ENCODE peak calls at places on chromosomes 3 and 15, in nine cellular contexts. S, T, R, L, B, C, K, U and W are unnamed samples.

GRCh38 chr3:59563966-59564365 is 514.1 kb upstream of the CFAP20DC start:
- DNase-seq in C (no peak), K (no peak), R (no peak), U (no peak), T (no peak), S (no peak), L (no peak), B (no peak), W (no peak)

GRCh38 chr3:17194116-17194515 is 309.4 kb downstream of the PLCL2 start:
- DNase-seq in S (no peak), B (no peak), K (no peak), R (no peak), L (no peak), U (no peak), C (no peak), T (no peak), W (no peak)

GRCh38 chr15:71105444-71105843 is 9.8 kb upstream of the THSD4 start:
- DNase-seq in B (no peak), L (no peak), K (no peak), U (no peak), C (no peak), R (no peak), T (no peak), S (no peak), W (no peak)

GRCh38 chr3:169895037-169895436 is 16.3 kb upstream of the SAMD7 start:
- DNase-seq in U (no peak), S (no peak), L (no peak), C (no peak), B (no peak), T (no peak), K (no peak), R (no peak), W (no peak)

GRCh38 chr3:37287776-37288175 is 113.4 kb upstream of the LRRFIP2 start:
- DNase-seq in T (no peak), B (peak; percentile 42), R (no peak), S (no peak), L (no peak), U (no peak), K (peak; percentile 20), C (no peak), W (no peak)

GRCh38 chr3:4350789-4351163 is 47.6 kb downstream of the SETMAR start:
- DNase-seq in C (no peak), S (peak; percentile 70), U (peak; percentile 18), B (peak; percentile 69), K (peak; percentile 25), T (peak; percentile 16), R (peak; percentile 38), L (no peak), W (peak; percentile 77)

GRCh38 chr3:70818145-70818544 is 505.7 kb upstream of the MDFIC2 start:
- DNase-seq in L (no peak), B (no peak), T (no peak), C (no peak), U (no peak), S (no peak), K (no peak), R (no peak), W (no peak)

GRCh38 chr3:134066539-134067310 is 37.0 kb upstream of the SLCO2A1 start:
- DNase-seq in L (no peak), C (peak; percentile 46), T (no peak), S (no peak), U (no peak), B (no peak), R (no peak), K (no peak), W (peak; percentile 13)

GRCh38 chr3:16399473-16399872 is 114.0 kb downstream of the RFTN1 start:
- DNase-seq in T (no peak), C (no peak), L (peak; percentile 59), K (peak; percentile 35), R (no peak), S (peak; percentile 19), B (peak; percentile 95), U (no peak), W (peak; percentile 34)

GRCh38 chr3:47984089-47984759 is 32.0 kb downstream of the MAP4 start:
- DNase-seq in S (peak; percentile 41), K (peak; percentile 9), C (no peak), L (no peak), R (no peak), B (peak; percentile 85), U (no peak), T (no peak), W (no peak)

GRCh38 chr3:58924581-58924980 is 125.2 kb downstream of the CFAP20DC start:
- DNase-seq in B (peak; percentile 26), T (no peak), K (no peak), U (no peak), L (no peak), R (no peak), S (no peak), C (no peak), W (no peak)

GRCh38 chr15:66565731-66566130 is at the start of gene LCTL:
- DNase-seq in K (peak; percentile 57), L (no peak), C (no peak), T (no peak), U (no peak), R (no peak), B (peak; percentile 72), S (no peak), W (no peak)

GRCh38 chr3:82839871-82840270 is 1078.4 kb upstream of the GBE1 start:
- DNase-seq in B (no peak), K (no peak), U (no peak), S (no peak), C (no peak), T (no peak), L (no peak), R (no peak), W (no peak)

GRCh38 chr3:72595927-72596610 is 252.2 kb downstream of the SHQ1 start:
- DNase-seq in L (no peak), S (no peak), K (peak; percentile 42), B (no peak), T (no peak), C (no peak), R (no peak), U (no peak), W (no peak)

GRCh38 chr3:125052671-125053303 is 3.0 kb downstream of the HEG1 start:
- DNase-seq in S (peak; percentile 14), K (peak; percentile 92), C (no peak), L (no peak), B (peak; percentile 92), R (no peak), U (no peak), T (no peak), W (no peak)

GRCh38 chr3:80526153-80526552 is 758.4 kb upstream of the ROBO1 start:
- DNase-seq in S (no peak), L (no peak), K (no peak), C (no peak), R (no peak), T (no peak), U (no peak), B (no peak), W (no peak)

GRCh38 chr3:150407051-150407817 is 864 bp upstream of the TSC22D2 start:
- DNase-seq in L (no peak), B (peak; percentile 22), K (no peak), U (no peak), R (no peak), T (peak; percentile 8), C (no peak), S (peak; percentile 6), W (no peak)
- TF ChIP-seq POLR2A in L (no peak), B (no peak), K (no peak), U (no peak), R (no peak), T (no peak), C (no peak), S (no peak), W (no peak)

GRCh38 chr15:99733268-99734039 is at the start of gene LYSMD4:
- DNase-seq in T (peak; percentile 100), L (peak; percentile 99), S (peak; percentile 94), C (peak; percentile 99), B (peak; percentile 88), U (peak; percentile 98), R (peak; percentile 99), K (peak; percentile 92), W (peak; percentile 99)
- TF ChIP-seq POLR2A in T (peak; percentile 56), L (peak; percentile 92), S (peak; percentile 69), C (no peak), B (no peak), U (peak; percentile 94), R (peak; percentile 70), K (peak; percentile 63), W (peak; percentile 70)

DNA sequence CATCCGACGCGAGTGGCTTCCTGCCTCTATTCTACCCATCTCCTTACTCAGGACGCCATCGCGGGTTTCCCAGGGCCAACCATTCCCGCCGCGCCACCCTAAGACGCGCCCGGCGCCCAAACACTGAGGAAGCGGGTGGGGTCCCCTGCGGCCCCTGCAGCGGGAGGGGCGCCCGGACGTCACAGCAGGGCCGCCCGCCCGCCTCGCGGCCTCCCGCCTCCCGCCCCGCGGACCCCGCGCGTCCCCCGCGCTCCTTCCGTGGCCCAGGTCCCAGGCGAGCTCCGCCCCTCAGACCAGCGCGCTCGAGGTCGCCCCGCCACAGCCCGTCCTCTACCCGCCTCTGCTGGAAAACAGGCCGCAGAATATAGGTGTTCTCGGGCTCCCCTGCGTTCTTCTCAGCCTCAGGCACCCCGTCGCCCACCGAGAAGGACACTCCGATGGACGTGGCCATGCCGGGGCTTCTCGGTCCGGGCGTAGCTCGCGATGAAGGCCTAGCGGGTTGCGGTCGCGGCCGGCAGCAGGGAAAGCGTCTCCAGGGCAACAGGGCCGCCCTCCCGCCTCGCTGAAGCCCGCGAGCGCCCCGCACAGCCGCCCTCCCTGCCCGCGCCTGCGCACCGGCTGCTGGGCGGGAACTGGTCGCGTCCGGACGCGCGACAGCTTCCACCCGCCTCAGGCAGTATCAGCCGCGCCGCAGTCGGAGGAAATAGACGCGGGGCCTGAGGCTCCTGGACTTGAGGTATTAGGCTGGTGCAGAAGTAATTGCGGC is at the start of gene DYNLT2B:
- DNase-seq in T (peak; percentile 91), B (peak; percentile 84), L (peak; percentile 87), S (peak; percentile 88), C (peak; percentile 90), U (peak; percentile 80), K (peak; percentile 96), R (peak; percentile 98), W (peak; percentile 90)
- TF ChIP-seq POLR2A in T (peak; percentile 74), B (no peak), L (peak; percentile 48), S (peak; percentile 68), C (no peak), U (peak; percentile 48), K (peak; percentile 77), R (peak; percentile 89), W (no peak)

GRCh38 chr15:73926191-73927002 is at the start of gene LOXL1:
- DNase-seq in T (peak; percentile 63), R (no peak), S (no peak), L (peak; percentile 74), B (peak; percentile 92), C (peak; percentile 70), U (peak; percentile 66), K (peak; percentile 89), W (peak; percentile 83)
- TF ChIP-seq POLR2A in T (peak; percentile 40), R (no peak), S (no peak), L (peak; percentile 69), B (peak; percentile 89), C (no peak), U (peak; percentile 59), K (peak; percentile 51), W (no peak)

GRCh38 chr3:141412936-141413354 is 44.6 kb downstream of the ZBTB38 start:
- DNase-seq in L (peak; percentile 91), R (no peak), K (no peak), T (peak; percentile 76), B (peak; percentile 85), C (peak; percentile 93), S (peak; percentile 89), U (peak; percentile 96), W (peak; percentile 91)
- TF ChIP-seq POLR2A in L (no peak), R (no peak), K (no peak), T (no peak), B (no peak), C (no peak), S (no peak), U (no peak), W (no peak)

GRCh38 chr3:50321146-50321843 is 1.2 kb downstream of the HYAL2 start:
- DNase-seq in B (peak; percentile 83), C (peak; percentile 92), R (peak; percentile 94), K (peak; percentile 81), U (peak; percentile 88), T (peak; percentile 91), L (peak; percentile 91), S (peak; percentile 88), W (peak; percentile 91)
- TF ChIP-seq POLR2A in B (peak; percentile 80), C (no peak), R (peak; percentile 83), K (peak; percentile 73), U (peak; percentile 75), T (no peak), L (peak; percentile 65), S (peak; percentile 50), W (no peak)